ENCODE peak calls at places on chromosomes 6 and 20, in ten cellular contexts. One of them, this sample, is unnamed.

GRCh38 chr6:46015119-46015968 is at the start of gene CLIC5:
- DNase-seq in stimulated activated CD4-positive, alpha-beta T cell treated with anti-CD3 and anti-CD28 coated beads, Interleukin-15, amount 100 ng/mL, for 1 hour: no peak
- DNase-seq in hypothalamus: no peak
- DNase-seq in AG08396: peak
- DNase-seq in midbrain: no peak
- DNase-seq in immature natural killer cell: peak
- DNase-seq in dermis microvascular lymphatic vessel endothelial cell: no peak
- DNase-seq in HEK293T: peak
- DNase-seq in cerebellar cortex: no peak
- DNase-seq in HCEC 1CT: no peak
- DNase-seq in this sample: no peak

GRCh38 chr20:54138427-54138826 is 35.4 kb downstream of the CYP24A1 start:
- DNase-seq in stimulated activated CD4-positive, alpha-beta T cell treated with anti-CD3 and anti-CD28 coated beads, Interleukin-15, amount 100 ng/mL, for 1 hour: no peak
- DNase-seq in hypothalamus: no peak
- DNase-seq in AG08396: no peak
- DNase-seq in midbrain: no peak
- DNase-seq in immature natural killer cell: no peak
- DNase-seq in dermis microvascular lymphatic vessel endothelial cell: no peak
- DNase-seq in HEK293T: no peak
- DNase-seq in cerebellar cortex: no peak
- DNase-seq in HCEC 1CT: no peak
- DNase-seq in this sample: no peak

GRCh38 chr20:41426361-41426900 is 59.8 kb upstream of the EMILIN3 start:
- DNase-seq in stimulated activated CD4-positive, alpha-beta T cell treated with anti-CD3 and anti-CD28 coated beads, Interleukin-15, amount 100 ng/mL, for 1 hour: no peak
- DNase-seq in hypothalamus: no peak
- DNase-seq in AG08396: no peak
- DNase-seq in midbrain: no peak
- DNase-seq in immature natural killer cell: no peak
- DNase-seq in dermis microvascular lymphatic vessel endothelial cell: no peak
- DNase-seq in HEK293T: no peak
- DNase-seq in cerebellar cortex: no peak
- DNase-seq in HCEC 1CT: no peak
- DNase-seq in this sample: no peak

GRCh38 chr20:41623625-41624024 is 5.4 kb upstream of the CHD6 start:
- DNase-seq in stimulated activated CD4-positive, alpha-beta T cell treated with anti-CD3 and anti-CD28 coated beads, Interleukin-15, amount 100 ng/mL, for 1 hour: no peak
- DNase-seq in hypothalamus: no peak
- DNase-seq in AG08396: no peak
- DNase-seq in midbrain: no peak
- DNase-seq in immature natural killer cell: no peak
- DNase-seq in dermis microvascular lymphatic vessel endothelial cell: no peak
- DNase-seq in HEK293T: no peak
- DNase-seq in cerebellar cortex: no peak
- DNase-seq in HCEC 1CT: no peak
- DNase-seq in this sample: no peak

GRCh38 chr6:138692058-138692977 is 81.3 kb upstream of the CCDC28A start:
- DNase-seq in stimulated activated CD4-positive, alpha-beta T cell treated with anti-CD3 and anti-CD28 coated beads, Interleukin-15, amount 100 ng/mL, for 1 hour: peak
- DNase-seq in hypothalamus: peak
- DNase-seq in AG08396: peak
- DNase-seq in midbrain: peak
- DNase-seq in immature natural killer cell: peak
- DNase-seq in dermis microvascular lymphatic vessel endothelial cell: peak
- DNase-seq in HEK293T: peak
- DNase-seq in cerebellar cortex: peak
- DNase-seq in HCEC 1CT: peak
- DNase-seq in this sample: peak

GRCh38 chr6:109062756-109063352 is 31.8 kb downstream of the SESN1 start:
- DNase-seq in stimulated activated CD4-positive, alpha-beta T cell treated with anti-CD3 and anti-CD28 coated beads, Interleukin-15, amount 100 ng/mL, for 1 hour: no peak
- DNase-seq in hypothalamus: no peak
- DNase-seq in AG08396: no peak
- DNase-seq in midbrain: no peak
- DNase-seq in immature natural killer cell: no peak
- DNase-seq in dermis microvascular lymphatic vessel endothelial cell: no peak
- DNase-seq in HEK293T: no peak
- DNase-seq in cerebellar cortex: no peak
- DNase-seq in HCEC 1CT: no peak
- DNase-seq in this sample: no peak

GRCh38 chr6:13917141-13917540 is 7.6 kb upstream of the RNF182 start:
- DNase-seq in stimulated activated CD4-positive, alpha-beta T cell treated with anti-CD3 and anti-CD28 coated beads, Interleukin-15, amount 100 ng/mL, for 1 hour: no peak
- DNase-seq in hypothalamus: no peak
- DNase-seq in AG08396: no peak
- DNase-seq in midbrain: no peak
- DNase-seq in immature natural killer cell: no peak
- DNase-seq in dermis microvascular lymphatic vessel endothelial cell: no peak
- DNase-seq in HEK293T: no peak
- DNase-seq in cerebellar cortex: no peak
- DNase-seq in HCEC 1CT: no peak
- DNase-seq in this sample: no peak

GRCh38 chr6:4378319-4378996 is 243.1 kb upstream of the ECI2 start:
- DNase-seq in stimulated activated CD4-positive, alpha-beta T cell treated with anti-CD3 and anti-CD28 coated beads, Interleukin-15, amount 100 ng/mL, for 1 hour: no peak
- DNase-seq in hypothalamus: no peak
- DNase-seq in AG08396: no peak
- DNase-seq in midbrain: no peak
- DNase-seq in immature natural killer cell: no peak
- DNase-seq in dermis microvascular lymphatic vessel endothelial cell: no peak
- DNase-seq in HEK293T: no peak
- DNase-seq in cerebellar cortex: no peak
- DNase-seq in HCEC 1CT: no peak
- DNase-seq in this sample: no peak

GRCh38 chr6:108946695-108947094 is 98.5 kb downstream of the ARMC2 start:
- DNase-seq in stimulated activated CD4-positive, alpha-beta T cell treated with anti-CD3 and anti-CD28 coated beads, Interleukin-15, amount 100 ng/mL, for 1 hour: no peak
- DNase-seq in hypothalamus: no peak
- DNase-seq in AG08396: no peak
- DNase-seq in midbrain: no peak
- DNase-seq in immature natural killer cell: no peak
- DNase-seq in dermis microvascular lymphatic vessel endothelial cell: no peak
- DNase-seq in HEK293T: no peak
- DNase-seq in cerebellar cortex: no peak
- DNase-seq in HCEC 1CT: no peak
- DNase-seq in this sample: no peak

This sample was measured in GOT3.